ENCODE peak calls at places on chromosomes 4 and X, in ten cellular contexts. O is AG10803; Y is CD4-positive, CD25-positive, alpha-beta regulatory T cell; M is Peyer's patch; K is breast epithelium; D is IMR-90; H is pancreas; T is cardiac fibroblast; W is ascending aorta; G is astrocyte. I is an unnamed sample.

GRCh38 chrX:118226060-118226428 is 109.4 kb upstream of the KLHL13 start:
- DNase-seq in O (no peak), Y (no peak), M (no peak), K (no peak), D (no peak), H (no peak), T (peak), W (no peak), G (peak), I (peak)

GRCh38 chr4:140151700-140152014 is 2.3 kb downstream of the MAML3 start:
- DNase-seq in O (peak), Y (peak), M (peak), K (peak), D (peak), H (peak), T (peak), W (peak), G (peak), I (peak)

GRCh38 chrX:107025538-107025937 is 25.5 kb upstream of the MORC4 start:
- DNase-seq in O (peak), Y (no peak), M (no peak), K (no peak), D (peak), H (no peak), T (peak), W (no peak), G (peak), I (peak)

GRCh38 chr4:97987019-97987648 is 156.1 kb downstream of the STPG2 start:
- DNase-seq in O (no peak), Y (no peak), M (no peak), K (no peak), D (no peak), H (no peak), T (peak), W (no peak), G (peak), I (peak)

GRCh38 chr4:141132689-141133145 is 552 bp downstream of the RNF150 start:
- DNase-seq in O (peak), Y (no peak), M (no peak), K (no peak), D (peak), H (peak), T (peak), W (no peak), G (peak), I (no peak)

GRCh38 chrX:20454117-20454516 is 187.4 kb upstream of the RPS6KA3 start:
- DNase-seq in O (peak), Y (no peak), M (no peak), K (no peak), D (peak), H (no peak), T (no peak), W (no peak), G (peak), I (peak)

GRCh38 chrX:66074920-66075879 is 35.3 kb upstream of the VSIG4 start:
- DNase-seq in O (no peak), Y (no peak), M (peak), K (no peak), D (no peak), H (no peak), T (no peak), W (peak), G (no peak), I (no peak)

GRCh38 chr4:113328514-113328913 is 279.1 kb downstream of the ANK2 start:
- DNase-seq in O (no peak), Y (no peak), M (no peak), K (no peak), D (no peak), H (no peak), T (no peak), W (no peak), G (no peak), I (no peak)

GRCh38 chr4:57490520-57490919 is 380.3 kb upstream of the IGFBP7 start:
- DNase-seq in O (peak), Y (no peak), M (no peak), K (peak), D (no peak), H (no peak), T (peak), W (no peak), G (no peak), I (no peak)

GRCh38 chrX:130079824-130080406 is 30.4 kb downstream of the ELF4 start:
- DNase-seq in O (peak), Y (peak), M (peak), K (no peak), D (peak), H (peak), T (peak), W (no peak), G (peak), I (peak)

GRCh38 chr4:184476660-184477059 is 2.3 kb upstream of the IRF2 start:
- DNase-seq in O (no peak), Y (no peak), M (peak), K (no peak), D (no peak), H (no peak), T (no peak), W (no peak), G (no peak), I (no peak)
- H3K4me3 ChIP-seq in O (no peak), Y (peak), M (no peak), K (no peak), D (no peak), H (no peak), T (no peak), W (no peak), G (no peak), I (no peak)

GRCh38 chr4:74397748-74398426 is 32.9 kb downstream of the EREG start:
- DNase-seq in O (no peak), Y (no peak), M (no peak), K (no peak), D (peak), H (no peak), T (no peak), W (no peak), G (no peak), I (peak)
- H3K4me3 ChIP-seq in O (peak), Y (peak), M (peak), K (peak), D (no peak), H (no peak), T (no peak), W (peak), G (no peak), I (peak)

GRCh38 chr4:142845293-142846070 is 619 bp downstream of the INPP4B start:
- DNase-seq in O (no peak), Y (no peak), M (peak), K (no peak), D (no peak), H (peak), T (peak), W (no peak), G (no peak), I (peak)
- H3K4me3 ChIP-seq in O (peak), Y (peak), M (peak), K (peak), D (peak), H (peak), T (peak), W (peak), G (peak), I (peak)

GRCh38 chrX:102745513-102746133 is 25.1 kb downstream of the GPRASP3 start:
- DNase-seq in O (no peak), Y (no peak), M (peak), K (no peak), D (no peak), H (no peak), T (no peak), W (no peak), G (no peak), I (no peak)

GRCh38 chrX:102744307-102744706 is 23.8 kb downstream of the GPRASP3 start:
- DNase-seq in O (no peak), Y (no peak), M (no peak), K (no peak), D (no peak), H (no peak), T (no peak), W (no peak), G (no peak), I (no peak)

GRCh38 chrX:102746134-102746584 is 25.6 kb downstream of the GPRASP3 start:
- DNase-seq in O (peak), Y (no peak), M (peak), K (no peak), D (no peak), H (peak), T (peak), W (no peak), G (no peak), I (peak)
- H3K4me3 ChIP-seq in O (peak), Y (no peak), M (peak), K (peak), D (peak), H (peak), T (peak), W (peak), G (peak), I (peak)

GRCh38 chrX:17588303-17588702 is 149.0 kb upstream of the SCML1 start:
- DNase-seq in O (no peak), Y (no peak), M (no peak), K (no peak), D (no peak), H (no peak), T (no peak), W (no peak), G (peak), I (no peak)

GRCh38 chrX:17592117-17592516 is 145.2 kb upstream of the SCML1 start:
- DNase-seq in O (peak), Y (no peak), M (no peak), K (no peak), D (peak), H (no peak), T (no peak), W (no peak), G (peak), I (no peak)

GRCh38 chrX:17590892-17591740 is 146.2 kb upstream of the SCML1 start:
- DNase-seq in O (peak), Y (no peak), M (peak), K (no peak), D (peak), H (peak), T (peak), W (no peak), G (peak), I (peak)

GRCh38 chrX:17595456-17596035 is 141.7 kb upstream of the SCML1 start:
- DNase-seq in O (peak), Y (no peak), M (no peak), K (no peak), D (peak), H (no peak), T (no peak), W (no peak), G (peak), I (peak)

DNA sequence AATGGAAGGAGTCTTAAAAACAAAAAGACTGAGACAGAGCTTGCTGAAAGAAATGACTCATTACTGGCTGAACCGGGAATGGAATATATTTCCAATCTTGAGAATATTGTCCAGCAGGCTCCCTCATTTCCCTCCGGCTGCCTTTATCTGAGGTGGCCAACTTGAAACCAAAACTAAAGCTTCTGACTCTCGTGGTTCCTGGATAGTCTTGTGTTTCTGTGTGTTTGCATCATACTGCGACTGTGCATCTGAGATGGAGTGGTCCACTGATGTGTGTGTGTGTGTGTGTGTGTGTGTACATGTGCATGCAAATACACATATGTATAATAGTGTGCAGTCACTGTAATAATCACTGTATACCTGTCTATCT is 145.6 kb upstream of the SCML1 start:
- DNase-seq in O (peak), Y (no peak), M (no peak), K (no peak), D (peak), H (no peak), T (peak), W (no peak), G (peak), I (peak)
- H3K4me3 ChIP-seq in O (peak), Y (no peak), M (no peak), K (no peak), D (peak), H (no peak), T (no peak), W (peak), G (peak), I (no peak)

GRCh38 chr4:158581161-158581560 is 59.5 kb downstream of the RXFP1 start:
- DNase-seq in O (peak), Y (no peak), M (no peak), K (no peak), D (peak), H (no peak), T (peak), W (no peak), G (peak), I (peak)
- H3K4me3 ChIP-seq in O (no peak), Y (no peak), M (no peak), K (no peak), D (no peak), H (no peak), T (no peak), W (no peak), G (no peak), I (no peak)

GRCh38 chr4:40388248-40388647 is 53.1 kb downstream of the CHRNA9 start:
- DNase-seq in O (no peak), Y (no peak), M (no peak), K (no peak), D (no peak), H (no peak), T (no peak), W (no peak), G (no peak), I (peak)
- H3K4me3 ChIP-seq in O (no peak), Y (no peak), M (no peak), K (no peak), D (no peak), H (no peak), T (no peak), W (no peak), G (no peak), I (no peak)

DNA sequence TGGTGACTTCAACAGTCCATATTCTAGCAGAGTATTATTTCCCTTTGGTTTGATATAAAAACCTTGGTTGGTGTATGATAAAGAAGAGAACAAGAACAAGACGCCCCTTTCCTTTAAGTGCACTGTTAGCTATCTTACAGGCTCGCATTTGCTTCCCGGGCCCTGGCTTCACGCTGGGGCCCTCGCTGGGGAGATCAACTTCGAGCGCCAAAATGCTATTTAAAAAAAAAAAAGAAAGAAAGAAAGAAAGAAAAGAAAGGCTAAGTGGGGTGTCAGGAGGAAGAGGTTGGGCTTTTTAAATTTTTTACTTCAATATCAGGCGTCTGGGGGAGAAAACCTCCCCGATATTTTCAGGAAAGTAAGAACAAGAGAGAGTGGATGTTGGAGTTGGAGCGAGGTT is 11.7 kb downstream of the ARX start:
- DNase-seq in O (no peak), Y (no peak), M (no peak), K (no peak), D (no peak), H (no peak), T (no peak), W (no peak), G (no peak), I (no peak)
- H3K4me3 ChIP-seq in O (no peak), Y (no peak), M (no peak), K (no peak), D (no peak), H (no peak), T (no peak), W (no peak), G (no peak), I (no peak)

DNA sequence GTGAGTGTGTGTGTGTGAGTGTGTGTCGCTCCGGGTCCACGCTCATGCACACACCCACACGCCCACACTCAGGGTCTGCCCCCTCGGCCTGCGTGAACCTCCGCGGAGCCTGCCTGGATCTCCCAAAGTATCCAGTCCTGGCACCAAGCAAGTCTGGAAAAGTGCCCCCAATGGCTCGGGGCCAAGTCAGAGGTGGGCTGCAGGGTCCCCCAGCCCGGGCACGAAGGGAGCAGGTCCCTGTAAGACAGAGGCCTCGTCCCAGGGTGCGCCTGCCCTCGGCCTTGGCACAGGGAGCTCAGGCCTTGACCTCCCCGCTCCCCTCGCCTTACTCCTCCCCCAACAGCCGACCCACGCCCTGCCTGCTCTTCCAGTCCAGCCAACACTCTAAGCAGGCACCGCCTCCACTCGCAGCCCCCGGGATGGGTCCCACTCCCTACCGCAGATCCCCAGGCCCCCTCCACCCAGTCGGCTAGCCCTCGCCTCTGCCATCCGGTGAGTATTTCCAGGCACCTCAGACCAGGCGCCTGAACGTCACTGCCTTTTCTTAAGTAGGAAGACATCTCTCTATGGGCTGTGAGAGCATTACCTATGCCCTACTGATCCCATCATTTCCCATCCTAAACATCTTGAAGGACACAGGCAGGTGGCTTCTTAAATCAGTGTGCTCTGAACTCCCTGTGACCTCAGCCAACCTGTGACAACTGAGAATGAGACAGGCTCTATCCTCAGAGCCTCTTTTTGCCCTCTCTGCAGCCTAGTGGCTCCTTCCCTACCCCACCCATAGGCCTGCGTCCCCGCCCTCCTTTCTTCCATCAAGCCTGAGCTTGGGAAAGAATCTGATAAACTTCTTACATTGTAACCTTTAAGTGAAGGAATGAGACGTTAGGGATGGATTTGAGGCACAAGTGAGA is 704 bp downstream of the FAM114A1 start:
- DNase-seq in O (peak), Y (no peak), M (peak), K (no peak), D (peak), H (peak), T (peak), W (no peak), G (no peak), I (peak)
- H3K4me3 ChIP-seq in O (peak), Y (no peak), M (peak), K (peak), D (peak), H (peak), T (peak), W (peak), G (peak), I (peak)

DNA sequence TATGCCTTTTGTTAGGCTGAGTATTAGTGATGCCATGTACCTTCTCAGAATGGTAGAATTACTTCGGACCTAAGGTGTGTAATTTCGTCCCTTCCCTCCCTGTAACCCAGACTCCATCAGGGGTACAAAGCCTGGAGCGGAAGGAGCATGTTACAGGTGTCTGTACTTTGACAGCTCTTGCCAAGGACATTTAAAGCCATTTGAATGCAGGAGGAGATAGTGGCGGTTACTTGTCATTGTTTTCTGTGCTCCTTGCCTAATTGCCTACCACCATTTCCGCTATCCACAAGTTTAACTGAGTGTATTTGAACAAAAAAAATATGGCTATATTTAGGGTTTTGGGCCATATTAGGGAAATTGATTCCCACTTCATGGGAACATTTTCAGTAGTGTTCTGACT is 1.8 kb downstream of the FNIP2 start:
- DNase-seq in O (no peak), Y (no peak), M (no peak), K (no peak), D (no peak), H (no peak), T (no peak), W (no peak), G (no peak), I (no peak)
- H3K4me3 ChIP-seq in O (no peak), Y (no peak), M (no peak), K (no peak), D (no peak), H (no peak), T (no peak), W (peak), G (peak), I (no peak)